ENCODE peak calls at places on chromosomes 4 and X, in nine cellular contexts. K, R, W, Z, F, T, U, I and G are unnamed samples. For H3K4me1 and H3K27me3, the result is how much of the 10 kb centered on the place peaks cover.

GRCh38 chr4:123649248-123649643 is 252.7 kb downstream of the SPRY1 start:
- ATAC-seq in K (no peak), R (peak), W (peak), Z (peak), F (no peak), T (no peak), U (no peak), I (no peak), G (no peak)

GRCh38 chr4:9800878-9801277 is 19.4 kb downstream of the DRD5 start:
- ATAC-seq in K (no peak), R (no peak), W (no peak), Z (no peak), F (no peak), T (no peak), U (no peak), I (no peak), G (no peak)

GRCh38 chr4:130825283-130825682 is 1729.3 kb downstream of the C4orf33 start:
- ATAC-seq in K (peak), R (no peak), W (no peak), Z (no peak), F (no peak), T (no peak), U (peak), I (no peak), G (peak)

GRCh38 chr4:83019794-83020497 is 9.3 kb upstream of the LIN54 start:
- ATAC-seq in K (no peak), R (no peak), W (no peak), Z (no peak), F (no peak), T (no peak), U (no peak), I (no peak), G (no peak)

GRCh38 chrX:104122829-104123228 is 10.5 kb downstream of the ZCCHC18 start:
- ATAC-seq in K (no peak), R (no peak), W (no peak), Z (no peak), F (peak), T (no peak), U (no peak), I (no peak), G (no peak)

GRCh38 chrX:10041383-10041782 is 74.2 kb downstream of the CLDN34 start:
- ATAC-seq in K (no peak), R (no peak), W (no peak), Z (peak), F (no peak), T (no peak), U (no peak), I (peak), G (no peak)

GRCh38 chr4:126071346-126072333 is 756.9 kb downstream of the FAT4 start:
- ATAC-seq in K (peak), R (peak), W (no peak), Z (peak), F (no peak), T (peak), U (peak), I (peak), G (no peak)

GRCh38 chr4:148118179-148118578 is 324.0 kb downstream of the NR3C2 start:
- ATAC-seq in K (no peak), R (no peak), W (peak), Z (no peak), F (no peak), T (no peak), U (no peak), I (no peak), G (no peak)

GRCh38 chr4:91127891-91128290 is 1000.7 kb downstream of the CCSER1 start:
- ATAC-seq in K (peak), R (no peak), W (no peak), Z (no peak), F (no peak), T (no peak), U (peak), I (no peak), G (no peak)
- H3K4me1 ChIP-seq in K (under half), R (under half), W (under half), Z (under half), F (under half), T (under half), U (under half), I (under half), G (under half)

GRCh38 chr4:139555073-139555704 is 830 bp downstream of the SETD7 start:
- ATAC-seq in K (peak), R (peak), W (peak), Z (peak), F (peak), T (peak), U (peak), I (peak), G (peak)
- TF ChIP-seq CTCF in K (no peak), R (no peak), W (no peak), Z (no peak), F (no peak), T (no peak), U (no peak), I (no peak), G (no peak)

GRCh38 chr4:155722336-155722735 is 36.5 kb upstream of the GUCY1B1 start:
- ATAC-seq in K (no peak), R (no peak), W (no peak), Z (no peak), F (no peak), T (no peak), U (no peak), I (no peak), G (no peak)
- H3K27me3 ChIP-seq in K (under half), R (under half), W (under half), Z (under half), F (under half), T (under half), U (under half), I (under half), G (under half)

DNA sequence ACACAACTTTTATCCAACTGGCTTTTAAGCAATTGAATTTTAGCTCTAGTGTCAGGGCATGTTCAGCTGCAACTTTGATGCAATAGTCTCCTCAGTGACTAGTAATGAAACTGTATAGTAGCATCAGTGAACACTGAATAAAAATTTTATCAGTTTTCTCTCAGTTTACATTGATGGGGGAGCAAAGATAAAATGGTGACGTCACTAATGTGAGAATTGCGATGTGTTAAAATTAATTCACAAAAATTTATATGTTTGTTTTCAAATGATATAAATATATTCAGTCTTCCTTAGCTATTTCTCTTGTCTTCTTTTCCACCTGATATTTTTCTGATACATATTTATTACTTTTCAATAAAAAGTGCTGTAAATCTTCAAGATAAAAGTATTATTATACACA is 508.8 kb upstream of the AGA start:
- ATAC-seq in K (no peak), R (no peak), W (no peak), Z (no peak), F (no peak), T (no peak), U (no peak), I (no peak), G (no peak)
- H3K4me1 ChIP-seq in K (under half), R (under half), W (under half), Z (under half), F (under half), T (under half), U (under half), I (under half), G (under half)